ENCODE peak calls at places on chromosomes 5 and 9, in nine cellular contexts. One of them, this sample, is unnamed.
A peak's percentile ranks its signal among the peaks of the same experiment; 100 is the strongest.

GRCh38 chr5:52985306-52985705 is 3.8 kb upstream of the ITGA2 start:
- DNase-seq in breast epithelium: no peak
- DNase-seq in keratinocyte: no peak
- DNase-seq in fibroblast of the aortic adventitia: no peak
- DNase-seq in psoas muscle: no peak
- DNase-seq in BJ: no peak
- DNase-seq in ovary: no peak
- DNase-seq in GM13976: no peak
- DNase-seq in cardiac muscle cell: no peak
- DNase-seq in this sample: no peak

GRCh38 chr5:43313854-43314457 is 744 bp upstream of the HMGCS1 start:
- DNase-seq in fibroblast of the aortic adventitia: no peak
- DNase-seq in ovary: peak; percentile 23
- DNase-seq in psoas muscle: no peak
- DNase-seq in breast epithelium: peak; percentile 22
- DNase-seq in cardiac muscle cell: peak; percentile 59
- DNase-seq in BJ: no peak
- DNase-seq in keratinocyte: no peak
- DNase-seq in GM13976: no peak
- DNase-seq in this sample: no peak

GRCh38 chr9:136854113-136854841 is 2.1 kb downstream of the MAMDC4 start:
- DNase-seq in psoas muscle: peak; percentile 21
- DNase-seq in cardiac muscle cell: no peak
- DNase-seq in ovary: peak; percentile 36
- DNase-seq in GM13976: no peak
- DNase-seq in BJ: no peak
- DNase-seq in fibroblast of the aortic adventitia: no peak
- DNase-seq in breast epithelium: no peak
- DNase-seq in keratinocyte: no peak
- DNase-seq in this sample: no peak

GRCh38 chr5:172833372-172833690 is 720 bp upstream of the ERGIC1 start:
- DNase-seq in ovary: no peak
- DNase-seq in fibroblast of the aortic adventitia: no peak
- DNase-seq in BJ: no peak
- DNase-seq in breast epithelium: no peak
- DNase-seq in GM13976: no peak
- DNase-seq in cardiac muscle cell: no peak
- DNase-seq in psoas muscle: no peak
- DNase-seq in keratinocyte: no peak
- DNase-seq in this sample: no peak

GRCh38 chr9:99001892-99002291 is 58.2 kb downstream of the COL15A1 start:
- DNase-seq in GM13976: no peak
- DNase-seq in BJ: no peak
- DNase-seq in fibroblast of the aortic adventitia: no peak
- DNase-seq in breast epithelium: no peak
- DNase-seq in keratinocyte: no peak
- DNase-seq in ovary: no peak
- DNase-seq in psoas muscle: no peak
- DNase-seq in cardiac muscle cell: no peak
- DNase-seq in this sample: no peak

GRCh38 chr9:69326261-69326660 is 1.2 kb downstream of the ENTREP1 start:
- DNase-seq in psoas muscle: no peak
- DNase-seq in breast epithelium: peak; percentile 56
- DNase-seq in ovary: no peak
- DNase-seq in BJ: no peak
- DNase-seq in GM13976: no peak
- DNase-seq in cardiac muscle cell: no peak
- DNase-seq in keratinocyte: no peak
- DNase-seq in fibroblast of the aortic adventitia: no peak
- DNase-seq in this sample: no peak

GRCh38 chr9:135144581-135145108 is 57.2 kb downstream of the OLFM1 start:
- DNase-seq in breast epithelium: no peak
- DNase-seq in ovary: no peak
- DNase-seq in BJ: no peak
- DNase-seq in keratinocyte: no peak
- DNase-seq in cardiac muscle cell: no peak
- DNase-seq in fibroblast of the aortic adventitia: no peak
- DNase-seq in psoas muscle: no peak
- DNase-seq in GM13976: no peak
- DNase-seq in this sample: no peak

GRCh38 chr5:3268760-3269330 is 326.8 kb upstream of the IRX1 start:
- DNase-seq in cardiac muscle cell: no peak
- DNase-seq in BJ: no peak
- DNase-seq in keratinocyte: no peak
- DNase-seq in GM13976: no peak
- DNase-seq in breast epithelium: no peak
- DNase-seq in psoas muscle: no peak
- DNase-seq in ovary: no peak
- DNase-seq in fibroblast of the aortic adventitia: no peak
- DNase-seq in this sample: no peak

GRCh38 chr9:123659358-123659757 is 270.6 kb downstream of the DENND1A start:
- DNase-seq in ovary: no peak
- DNase-seq in cardiac muscle cell: no peak
- DNase-seq in breast epithelium: no peak
- DNase-seq in psoas muscle: no peak
- DNase-seq in GM13976: no peak
- DNase-seq in fibroblast of the aortic adventitia: no peak
- DNase-seq in keratinocyte: no peak
- DNase-seq in BJ: no peak
- DNase-seq in this sample: no peak

GRCh38 chr5:174571662-174572397 is 152.6 kb upstream of the MSX2 start:
- DNase-seq in keratinocyte: peak; percentile 89
- DNase-seq in ovary: peak; percentile 44
- DNase-seq in GM13976: no peak
- DNase-seq in cardiac muscle cell: peak; percentile 96
- DNase-seq in breast epithelium: peak; percentile 72
- DNase-seq in fibroblast of the aortic adventitia: peak; percentile 96
- DNase-seq in psoas muscle: peak; percentile 33
- DNase-seq in BJ: peak; percentile 82
- DNase-seq in this sample: peak; percentile 87

GRCh38 chr9:33932078-33932807 is 115.3 kb downstream of the UBE2R2 start:
- DNase-seq in fibroblast of the aortic adventitia: no peak
- DNase-seq in psoas muscle: no peak
- DNase-seq in GM13976: no peak
- DNase-seq in ovary: no peak
- DNase-seq in keratinocyte: no peak
- DNase-seq in breast epithelium: no peak
- DNase-seq in cardiac muscle cell: no peak
- DNase-seq in BJ: no peak
- DNase-seq in this sample: no peak

GRCh38 chr5:133925866-133926488 is 42.4 kb downstream of the C5orf15 start:
- DNase-seq in breast epithelium: no peak
- DNase-seq in keratinocyte: peak; percentile 4
- DNase-seq in ovary: no peak
- DNase-seq in BJ: no peak
- DNase-seq in fibroblast of the aortic adventitia: no peak
- DNase-seq in GM13976: no peak
- DNase-seq in psoas muscle: no peak
- DNase-seq in cardiac muscle cell: no peak
- DNase-seq in this sample: no peak

GRCh38 chr9:33329117-33329563 is 38.8 kb downstream of the NFX1 start:
- DNase-seq in ovary: no peak
- DNase-seq in breast epithelium: peak; percentile 89
- DNase-seq in BJ: peak; percentile 91
- DNase-seq in cardiac muscle cell: peak; percentile 88
- DNase-seq in GM13976: no peak
- DNase-seq in psoas muscle: peak; percentile 28
- DNase-seq in fibroblast of the aortic adventitia: peak; percentile 96
- DNase-seq in keratinocyte: peak; percentile 35
- DNase-seq in this sample: peak; percentile 95

GRCh38 chr5:38426493-38426892 is 130.0 kb downstream of the LIFR start:
- DNase-seq in cardiac muscle cell: peak; percentile 42
- DNase-seq in keratinocyte: no peak
- DNase-seq in fibroblast of the aortic adventitia: peak; percentile 45
- DNase-seq in GM13976: no peak
- DNase-seq in BJ: no peak
- DNase-seq in ovary: no peak
- DNase-seq in breast epithelium: no peak
- DNase-seq in psoas muscle: no peak
- DNase-seq in this sample: no peak

GRCh38 chr5:69276422-69277174 is 41.9 kb downstream of the CDK7 start:
- DNase-seq in ovary: no peak
- DNase-seq in breast epithelium: no peak
- DNase-seq in GM13976: no peak
- DNase-seq in keratinocyte: no peak
- DNase-seq in cardiac muscle cell: peak; percentile 33
- DNase-seq in BJ: peak; percentile 54
- DNase-seq in fibroblast of the aortic adventitia: no peak
- DNase-seq in psoas muscle: no peak
- DNase-seq in this sample: no peak

GRCh38 chr9:131546336-131547084 is 1.2 kb downstream of the PRRT1B start:
- DNase-seq in psoas muscle: no peak
- DNase-seq in keratinocyte: no peak
- DNase-seq in ovary: no peak
- DNase-seq in GM13976: peak; percentile 31
- DNase-seq in fibroblast of the aortic adventitia: no peak
- DNase-seq in breast epithelium: no peak
- DNase-seq in cardiac muscle cell: peak; percentile 6
- DNase-seq in BJ: no peak
- DNase-seq in this sample: no peak

GRCh38 chr9:104738452-104738851 is 9.0 kb upstream of the NIPSNAP3A start:
- DNase-seq in keratinocyte: no peak
- DNase-seq in psoas muscle: no peak
- DNase-seq in GM13976: no peak
- DNase-seq in breast epithelium: no peak
- DNase-seq in cardiac muscle cell: no peak
- DNase-seq in ovary: no peak
- DNase-seq in BJ: no peak
- DNase-seq in fibroblast of the aortic adventitia: no peak
- DNase-seq in this sample: no peak

GRCh38 chr5:141960449-141961323 is 2.7 kb upstream of the PCDH12 start:
- DNase-seq in fibroblast of the aortic adventitia: peak; percentile 86
- DNase-seq in GM13976: peak; percentile 88
- DNase-seq in psoas muscle: peak; percentile 88
- DNase-seq in BJ: no peak
- DNase-seq in keratinocyte: no peak
- DNase-seq in ovary: peak; percentile 88
- DNase-seq in cardiac muscle cell: peak; percentile 87
- DNase-seq in breast epithelium: peak; percentile 86
- DNase-seq in this sample: peak; percentile 37

GRCh38 chr5:80738466-80738865 is 83.7 kb upstream of the DHFR start:
- DNase-seq in fibroblast of the aortic adventitia: no peak
- DNase-seq in psoas muscle: no peak
- DNase-seq in ovary: no peak
- DNase-seq in BJ: no peak
- DNase-seq in GM13976: no peak
- DNase-seq in breast epithelium: no peak
- DNase-seq in keratinocyte: no peak
- DNase-seq in cardiac muscle cell: no peak
- DNase-seq in this sample: no peak

GRCh38 chr5:59007460-59008063 is 424.7 kb downstream of the RAB3C start:
- DNase-seq in keratinocyte: no peak
- DNase-seq in psoas muscle: no peak
- DNase-seq in BJ: no peak
- DNase-seq in ovary: no peak
- DNase-seq in cardiac muscle cell: peak; percentile 50
- DNase-seq in GM13976: peak; percentile 28
- DNase-seq in breast epithelium: no peak
- DNase-seq in fibroblast of the aortic adventitia: peak; percentile 61
- DNase-seq in this sample: peak; percentile 8
- TF ChIP-seq CTCF in keratinocyte: no peak
- TF ChIP-seq CTCF in psoas muscle: peak; percentile 48
- TF ChIP-seq CTCF in BJ: peak; percentile 42
- TF ChIP-seq CTCF in ovary: peak; percentile 56
- TF ChIP-seq CTCF in cardiac muscle cell: peak; percentile 50
- TF ChIP-seq CTCF in GM13976: no peak
- TF ChIP-seq CTCF in breast epithelium: no peak
- TF ChIP-seq CTCF in fibroblast of the aortic adventitia: peak; percentile 45
- TF ChIP-seq CTCF in this sample: peak; percentile 35

GRCh38 chr9:122126340-122127333 is 32.9 kb downstream of the NDUFA8 start:
- DNase-seq in breast epithelium: no peak
- DNase-seq in keratinocyte: no peak
- DNase-seq in cardiac muscle cell: peak; percentile 46
- DNase-seq in BJ: no peak
- DNase-seq in fibroblast of the aortic adventitia: peak; percentile 33
- DNase-seq in psoas muscle: no peak
- DNase-seq in GM13976: peak; percentile 23
- DNase-seq in ovary: no peak
- DNase-seq in this sample: no peak
- TF ChIP-seq CTCF in breast epithelium: no peak
- TF ChIP-seq CTCF in keratinocyte: no peak
- TF ChIP-seq CTCF in cardiac muscle cell: peak; percentile 34
- TF ChIP-seq CTCF in BJ: peak; percentile 20
- TF ChIP-seq CTCF in fibroblast of the aortic adventitia: no peak
- TF ChIP-seq CTCF in psoas muscle: no peak
- TF ChIP-seq CTCF in GM13976: no peak
- TF ChIP-seq CTCF in ovary: no peak
- TF ChIP-seq CTCF in this sample: peak; percentile 5

GRCh38 chr5:11491658-11492057 is 412.6 kb downstream of the CTNND2 start:
- DNase-seq in breast epithelium: no peak
- DNase-seq in psoas muscle: no peak
- DNase-seq in BJ: no peak
- DNase-seq in fibroblast of the aortic adventitia: no peak
- DNase-seq in cardiac muscle cell: no peak
- DNase-seq in GM13976: no peak
- DNase-seq in keratinocyte: no peak
- DNase-seq in ovary: no peak
- DNase-seq in this sample: no peak

GRCh38 chr5:11496127-11496719 is 408.0 kb downstream of the CTNND2 start:
- DNase-seq in ovary: no peak
- DNase-seq in GM13976: no peak
- DNase-seq in cardiac muscle cell: no peak
- DNase-seq in psoas muscle: no peak
- DNase-seq in BJ: no peak
- DNase-seq in fibroblast of the aortic adventitia: no peak
- DNase-seq in keratinocyte: no peak
- DNase-seq in breast epithelium: no peak
- DNase-seq in this sample: no peak

GRCh38 chr5:11497651-11498050 is 406.6 kb downstream of the CTNND2 start:
- DNase-seq in fibroblast of the aortic adventitia: no peak
- DNase-seq in cardiac muscle cell: no peak
- DNase-seq in ovary: no peak
- DNase-seq in keratinocyte: no peak
- DNase-seq in breast epithelium: no peak
- DNase-seq in BJ: no peak
- DNase-seq in psoas muscle: no peak
- DNase-seq in GM13976: no peak
- DNase-seq in this sample: no peak

DNA sequence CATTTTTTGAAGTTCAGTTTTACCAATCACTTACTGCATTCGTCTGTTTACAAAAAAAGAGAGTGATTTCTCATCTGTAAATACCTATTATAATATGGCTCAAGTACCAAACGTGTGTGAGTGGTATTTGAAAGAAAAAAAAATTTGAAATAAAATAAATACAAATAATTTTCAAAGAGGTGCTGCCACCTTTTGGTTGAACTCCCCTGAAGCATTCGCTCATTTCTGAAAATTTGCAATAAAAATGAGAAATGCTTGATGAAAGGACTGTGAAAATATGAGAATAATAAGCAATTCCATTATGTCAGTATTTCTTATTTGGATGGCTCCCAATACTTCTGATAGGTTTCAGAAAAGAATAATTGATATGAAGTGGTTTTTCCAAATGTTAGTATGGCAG is 409.9 kb downstream of the CTNND2 start:
- DNase-seq in GM13976: no peak
- DNase-seq in ovary: no peak
- DNase-seq in keratinocyte: no peak
- DNase-seq in fibroblast of the aortic adventitia: peak; percentile 6
- DNase-seq in cardiac muscle cell: no peak
- DNase-seq in psoas muscle: no peak
- DNase-seq in breast epithelium: no peak
- DNase-seq in BJ: no peak
- DNase-seq in this sample: no peak
- TF ChIP-seq CTCF in GM13976: no peak
- TF ChIP-seq CTCF in ovary: no peak
- TF ChIP-seq CTCF in keratinocyte: no peak
- TF ChIP-seq CTCF in fibroblast of the aortic adventitia: no peak
- TF ChIP-seq CTCF in cardiac muscle cell: peak; percentile 23
- TF ChIP-seq CTCF in psoas muscle: no peak
- TF ChIP-seq CTCF in breast epithelium: no peak
- TF ChIP-seq CTCF in BJ: no peak
- TF ChIP-seq CTCF in this sample: no peak

GRCh38 chr5:146007270-146007669 is 70.9 kb downstream of the SH3RF2 start:
- DNase-seq in BJ: no peak
- DNase-seq in cardiac muscle cell: no peak
- DNase-seq in ovary: no peak
- DNase-seq in breast epithelium: no peak
- DNase-seq in fibroblast of the aortic adventitia: no peak
- DNase-seq in psoas muscle: no peak
- DNase-seq in GM13976: no peak
- DNase-seq in keratinocyte: no peak
- DNase-seq in this sample: no peak
- TF ChIP-seq CTCF in BJ: peak; percentile 4
- TF ChIP-seq CTCF in cardiac muscle cell: peak; percentile 7
- TF ChIP-seq CTCF in ovary: no peak
- TF ChIP-seq CTCF in breast epithelium: no peak
- TF ChIP-seq CTCF in fibroblast of the aortic adventitia: no peak
- TF ChIP-seq CTCF in psoas muscle: no peak
- TF ChIP-seq CTCF in GM13976: no peak
- TF ChIP-seq CTCF in keratinocyte: peak; percentile 31
- TF ChIP-seq CTCF in this sample: no peak

This sample was measured in AG09309.